ENCODE peak calls at places on chromosomes 1 and 21, in four cellular contexts. One of them, this sample, is unnamed.

GRCh38 chr1:151510020-151510405 is 1.2 kb upstream of the CGN start:
- DNase-seq in activated T-helper 1 cell treated with Interleukin-2 at 50 U/mL for 16 hours: no peak
- DNase-seq in EH: no peak
- DNase-seq in nephron progenitor cell: peak
- DNase-seq in this sample: peak

GRCh38 chr1:228782662-228783414 is 47.6 kb downstream of the RHOU start:
- DNase-seq in nephron progenitor cell: no peak
- DNase-seq in EH: no peak
- DNase-seq in activated T-helper 1 cell treated with Interleukin-2 at 50 U/mL for 16 hours: no peak
- DNase-seq in this sample: no peak

GRCh38 chr21:19353271-19353670 is 949.7 kb upstream of the TMPRSS15 start:
- DNase-seq in nephron progenitor cell: no peak
- DNase-seq in EH: no peak
- DNase-seq in activated T-helper 1 cell treated with Interleukin-2 at 50 U/mL for 16 hours: no peak
- DNase-seq in this sample: no peak

GRCh38 chr1:33332357-33332789 is 11.5 kb upstream of the A3GALT2 start:
- DNase-seq in activated T-helper 1 cell treated with Interleukin-2 at 50 U/mL for 16 hours: no peak
- DNase-seq in nephron progenitor cell: no peak
- DNase-seq in EH: peak
- DNase-seq in this sample: no peak

GRCh38 chr1:173867141-173867752 is 542 bp downstream of the GAS5 start:
- DNase-seq in activated T-helper 1 cell treated with Interleukin-2 at 50 U/mL for 16 hours: no peak
- DNase-seq in nephron progenitor cell: no peak
- DNase-seq in EH: no peak
- DNase-seq in this sample: no peak

GRCh38 chr1:67618285-67619018 is 66.5 kb upstream of the GADD45A start:
- DNase-seq in nephron progenitor cell: no peak
- DNase-seq in activated T-helper 1 cell treated with Interleukin-2 at 50 U/mL for 16 hours: no peak
- DNase-seq in EH: peak
- DNase-seq in this sample: no peak

GRCh38 chr1:58573138-58573537 is 3.9 kb downstream of the TACSTD2 start:
- DNase-seq in nephron progenitor cell: no peak
- DNase-seq in activated T-helper 1 cell treated with Interleukin-2 at 50 U/mL for 16 hours: no peak
- DNase-seq in EH: no peak
- DNase-seq in this sample: no peak

GRCh38 chr1:226677121-226678020 is 61.7 kb downstream of the ITPKB start:
- DNase-seq in nephron progenitor cell: no peak
- DNase-seq in activated T-helper 1 cell treated with Interleukin-2 at 50 U/mL for 16 hours: peak
- DNase-seq in EH: peak
- DNase-seq in this sample: no peak

GRCh38 chr1:164272156-164272555 is 286.8 kb upstream of the PBX1 start:
- DNase-seq in EH: no peak
- DNase-seq in nephron progenitor cell: no peak
- DNase-seq in activated T-helper 1 cell treated with Interleukin-2 at 50 U/mL for 16 hours: no peak
- DNase-seq in this sample: no peak

GRCh38 chr1:12518956-12519707 is 98.9 kb downstream of the DHRS3 start:
- DNase-seq in EH: peak
- DNase-seq in activated T-helper 1 cell treated with Interleukin-2 at 50 U/mL for 16 hours: no peak
- DNase-seq in nephron progenitor cell: peak
- DNase-seq in this sample: no peak

GRCh38 chr1:5681654-5682053 is 310.6 kb downstream of the NPHP4 start:
- DNase-seq in EH: no peak
- DNase-seq in activated T-helper 1 cell treated with Interleukin-2 at 50 U/mL for 16 hours: no peak
- DNase-seq in nephron progenitor cell: no peak
- DNase-seq in this sample: no peak

GRCh38 chr1:193799948-193800690 is 613.7 kb upstream of the B3GALT2 start:
- DNase-seq in EH: peak
- DNase-seq in activated T-helper 1 cell treated with Interleukin-2 at 50 U/mL for 16 hours: no peak
- DNase-seq in nephron progenitor cell: no peak
- DNase-seq in this sample: no peak

GRCh38 chr1:173946380-173946921 is 29.3 kb upstream of the SERPINC1 start:
- DNase-seq in nephron progenitor cell: no peak
- DNase-seq in activated T-helper 1 cell treated with Interleukin-2 at 50 U/mL for 16 hours: no peak
- DNase-seq in EH: no peak
- DNase-seq in this sample: no peak

GRCh38 chr1:25774921-25775774 is 24.8 kb upstream of the SELENON start:
- DNase-seq in nephron progenitor cell: no peak
- DNase-seq in EH: peak
- DNase-seq in activated T-helper 1 cell treated with Interleukin-2 at 50 U/mL for 16 hours: peak
- DNase-seq in this sample: no peak

This sample was measured in chondrocyte.